ENCODE peak calls at places on chromosomes 7 and 10, in six cellular contexts. B is astrocyte of the spinal cord; H is lung microvascular endothelial cell; L is heart right ventricle; F is T-cell; N is activated CD8-positive, alpha-beta memory T cell treated with anti-CD3 and anti-CD28 coated beads, Interleukin-2, amount 50 U/mL, for 48 hours. M is an unnamed sample.

GRCh38 chr10:84216834-84217233 is 8.5 kb downstream of the LRIT2 start:
- DNase-seq in B (no peak), H (no peak), L (no peak), F (no peak), N (no peak), M (no peak)

GRCh38 chr7:130293521-130293920 is 560 bp downstream of the CPA4 start:
- DNase-seq in B (no peak), H (no peak), L (no peak), F (no peak), N (no peak), M (no peak)

GRCh38 chr10:110395350-110396283 is 90.9 kb upstream of the SMNDC1 start:
- DNase-seq in B (peak), H (peak), L (peak), F (no peak), N (no peak), M (peak)

GRCh38 chr10:132746801-132747625 is 38.9 kb downstream of the NKX6-2 start:
- DNase-seq in B (no peak), H (no peak), L (no peak), F (no peak), N (no peak), M (no peak)

GRCh38 chr7:6272481-6273323 is at the start of gene CYTH3:
- DNase-seq in B (peak), H (peak), L (peak), F (peak), N (peak), M (peak)

GRCh38 chr7:130349911-130350782 is 5.5 kb downstream of the CPA5 start:
- DNase-seq in B (no peak), H (no peak), L (no peak), F (no peak), N (no peak), M (no peak)

GRCh38 chr7:140014123-140014522 is 48.6 kb downstream of the PARP12 start:
- DNase-seq in B (no peak), H (no peak), L (no peak), F (no peak), N (no peak), M (no peak)

GRCh38 chr7:7830122-7830878 is 111.9 kb upstream of the RPA3 start:
- DNase-seq in B (peak), H (no peak), L (no peak), F (no peak), N (no peak), M (no peak)

GRCh38 chr10:95742529-95742884 is 13.5 kb upstream of the ENTPD1 start:
- DNase-seq in B (peak), H (peak), L (peak), F (no peak), N (no peak), M (peak)

GRCh38 chr7:102178410-102178809 is 108.3 kb upstream of the SH2B2 start:
- DNase-seq in B (no peak), H (no peak), L (no peak), F (no peak), N (no peak), M (no peak)

GRCh38 chr10:60943372-60944158 is 420 bp downstream of the RHOBTB1 start:
- DNase-seq in B (peak), H (peak), L (peak), F (peak), N (peak), M (peak)